ENCODE peak calls at places on chromosomes 2 and 18, in eight cellular contexts. Z is endothelial cell, W is cardiac muscle cell, C is HTR-8/SVneo, A is thyroid gland, Y is esophagus muscularis mucosa, X is NCI-H1092 treated with DMSO at 0.1 percent for 48 hours, D is WTC11. K is an unnamed sample.

GRCh38 chr2:173153486-173153885 is 77.8 kb downstream of the MAP3K20 start:
- DNase-seq in X (no peak), Y (no peak), C (no peak), D (no peak), W (no peak), A (no peak), Z (no peak), K (no peak)

GRCh38 chr2:1462984-1463383 is 49.7 kb downstream of the TPO start:
- DNase-seq in W (no peak), A (no peak), Y (peak; percentile 90), Z (no peak), C (no peak), X (no peak), D (no peak), K (no peak)

GRCh38 chr2:97748397-97748796 is 35.0 kb downstream of the ZAP70 start:
- DNase-seq in Y (no peak), C (peak; percentile 62), A (no peak), X (peak; percentile 10), Z (peak; percentile 78), W (peak; percentile 32), D (peak; percentile 85), K (no peak)

GRCh38 chr18:49519041-49519971 is 32.3 kb upstream of the C18orf32 start:
- DNase-seq in X (no peak), D (no peak), C (no peak), Y (no peak), A (no peak), Z (no peak), W (no peak), K (no peak)

GRCh38 chr2:67616749-67617148 is 219.6 kb downstream of the ETAA1 start:
- DNase-seq in Y (no peak), Z (no peak), W (peak; percentile 90), X (no peak), C (no peak), A (no peak), D (no peak), K (no peak)

GRCh38 chr2:51350100-51350499 is 318.2 kb upstream of the NRXN1 start:
- DNase-seq in Y (no peak), D (no peak), C (peak; percentile 3), W (peak; percentile 70), A (no peak), Z (no peak), X (no peak), K (no peak)

GRCh38 chr2:240868286-240869108 is at the start of gene AGXT:
- DNase-seq in X (no peak), Y (no peak), W (peak; percentile 78), A (no peak), Z (no peak), C (no peak), D (no peak), K (no peak)

GRCh38 chr2:117760916-117761315 is 53.6 kb upstream of the DDX18 start:
- DNase-seq in Z (no peak), W (no peak), D (no peak), A (no peak), C (no peak), Y (no peak), X (no peak), K (no peak)

GRCh38 chr2:239778042-239778811 is 246.9 kb downstream of the NDUFA10 start:
- DNase-seq in A (no peak), D (no peak), C (no peak), Y (no peak), W (no peak), X (no peak), Z (no peak), K (no peak)

GRCh38 chr2:83394134-83394965 is 1064.7 kb downstream of the SUCLG1 start:
- DNase-seq in Z (no peak), D (no peak), C (no peak), A (no peak), X (no peak), Y (no peak), W (no peak), K (no peak)

GRCh38 chr2:199455533-199456382 is 2.0 kb downstream of the SATB2 start:
- DNase-seq in X (peak; percentile 85), C (no peak), A (peak; percentile 21), Y (peak; percentile 78), W (peak; percentile 30), D (peak; percentile 69), Z (peak; percentile 42), K (peak; percentile 86)

GRCh38 chr18:812673-813404 is 797 bp upstream of the YES1 start:
- DNase-seq in Z (peak; percentile 66), X (no peak), W (peak; percentile 95), Y (peak; percentile 94), A (peak; percentile 82), C (no peak), D (peak; percentile 59), K (peak; percentile 94)

GRCh38 chr2:239830066-239830717 is 194.9 kb downstream of the NDUFA10 start:
- DNase-seq in D (no peak), Y (peak; percentile 80), X (no peak), W (no peak), A (no peak), C (no peak), Z (no peak), K (no peak)

GRCh38 chr2:64062840-64063239 is 43.6 kb upstream of the VPS54 start:
- DNase-seq in Z (no peak), A (no peak), X (no peak), C (no peak), W (peak; percentile 34), Y (no peak), D (no peak), K (no peak)

GRCh38 chr2:11687736-11688135 is 17.7 kb upstream of the NTSR2 start:
- DNase-seq in D (no peak), Y (no peak), Z (no peak), W (no peak), C (no peak), A (no peak), X (no peak), K (no peak)

GRCh38 chr18:50299626-50300388 is 12.3 kb upstream of the CXXC1 start:
- DNase-seq in Y (no peak), Z (no peak), C (no peak), D (no peak), A (no peak), W (no peak), X (no peak), K (no peak)

GRCh38 chr2:218885981-218886447 is 5.4 kb downstream of the WNT10A start:
- DNase-seq in A (no peak), W (no peak), Z (no peak), D (no peak), C (no peak), X (peak; percentile 49), Y (no peak), K (no peak)

GRCh38 chr2:28662468-28663095 is 89.0 kb upstream of the PPP1CB start:
- DNase-seq in A (peak; percentile 83), D (no peak), C (peak; percentile 64), W (peak; percentile 42), X (no peak), Z (no peak), Y (no peak), K (no peak)

GRCh38 chr2:30300456-30301221 is 69.3 kb downstream of the LBH start:
- DNase-seq in D (no peak), C (peak; percentile 41), X (no peak), Y (no peak), W (peak; percentile 41), A (no peak), Z (no peak), K (no peak)